ENCODE peak calls at places on chromosomes 13 and 19, in seven cellular contexts. G, W, P, Y, V, L and U are unnamed samples.

GRCh38 chr19:27744926-27745844 is 1467.8 kb downstream of the UQCRFS1 start:
- DNase-seq in P (peak), W (peak), L (no peak), V (no peak), Y (no peak), G (no peak), U (no peak)

GRCh38 chr19:50492303-50493052 is 15.8 kb upstream of the GARIN5A start:
- DNase-seq in Y (no peak), L (peak), G (no peak), P (no peak), W (no peak), V (no peak), U (no peak)

GRCh38 chr13:97224544-97225324 is 2.6 kb downstream of the MBNL2 start:
- DNase-seq in V (no peak), Y (no peak), P (no peak), W (peak), L (peak), G (no peak), U (no peak)

GRCh38 chr13:27406178-27406939 is 18.1 kb upstream of the GTF3A start:
- DNase-seq in V (no peak), L (peak), G (peak), P (no peak), W (peak), Y (no peak), U (no peak)

GRCh38 chr13:23325191-23325590 is 108.3 kb downstream of the SACS start:
- DNase-seq in L (no peak), P (no peak), W (no peak), G (no peak), V (no peak), Y (no peak), U (no peak)

GRCh38 chr19:56155124-56155687 is 14.1 kb downstream of the ZNF444 start:
- DNase-seq in P (no peak), V (no peak), G (no peak), L (no peak), Y (no peak), W (no peak), U (no peak)

GRCh38 chr13:84616864-84617263 is 734.6 kb upstream of the SLITRK1 start:
- DNase-seq in G (no peak), Y (no peak), V (no peak), W (no peak), P (no peak), L (no peak), U (no peak)

GRCh38 chr13:35484384-35484783 is 7.9 kb upstream of the MAB21L1 start:
- DNase-seq in Y (no peak), P (no peak), G (no peak), V (no peak), W (no peak), L (no peak), U (no peak)

GRCh38 chr19:5045956-5046338 is 77.0 kb downstream of the KDM4B start:
- DNase-seq in G (no peak), L (no peak), Y (no peak), V (no peak), W (no peak), P (no peak), U (no peak)

GRCh38 chr19:47643281-47643680 is 34.3 kb downstream of the BICRA start:
- DNase-seq in P (no peak), W (no peak), G (no peak), Y (no peak), L (no peak), V (no peak), U (no peak)

GRCh38 chr13:59157181-59157580 is 1006.5 kb downstream of the DIAPH3 start:
- DNase-seq in L (no peak), G (no peak), V (no peak), P (no peak), W (no peak), Y (no peak), U (no peak)

GRCh38 chr13:28468520-28468915 is 26.4 kb downstream of the FLT1 start:
- DNase-seq in Y (no peak), G (no peak), W (no peak), V (no peak), P (no peak), L (no peak), U (no peak)

GRCh38 chr19:15072930-15073647 is 8.9 kb upstream of the OR1I1 start:
- DNase-seq in G (no peak), Y (no peak), L (peak), P (no peak), W (peak), V (no peak), U (no peak)

GRCh38 chr13:113860579-113861432 is 3.1 kb downstream of the GAS6 start:
- DNase-seq in L (peak), W (no peak), Y (no peak), P (no peak), V (no peak), G (no peak), U (no peak)

GRCh38 chr13:51626749-51627148 is 42.5 kb downstream of the WDFY2 start:
- DNase-seq in P (no peak), V (no peak), Y (no peak), G (no peak), L (no peak), W (peak), U (no peak)

GRCh38 chr19:27733551-27734266 is 1479.2 kb downstream of the UQCRFS1 start:
- DNase-seq in V (no peak), L (no peak), Y (no peak), P (no peak), G (no peak), W (no peak), U (no peak)

GRCh38 chr19:3823345-3823704 is 37.1 kb upstream of the MATK start:
- DNase-seq in L (no peak), V (no peak), Y (no peak), G (no peak), W (no peak), P (no peak), U (no peak)

GRCh38 chr13:52405369-52405766 is 604 bp downstream of the THSD1 start:
- DNase-seq in W (no peak), Y (no peak), P (no peak), L (no peak), V (no peak), G (no peak), U (no peak)

GRCh38 chr13:33615436-33615835 is 202.5 kb upstream of the RFC3 start:
- DNase-seq in V (no peak), W (no peak), Y (no peak), G (no peak), P (no peak), L (no peak), U (no peak)

GRCh38 chr13:99312493-99312883 is 5.3 kb upstream of the GPR183 start:
- DNase-seq in G (no peak), P (peak), V (peak), L (no peak), W (peak), Y (peak), U (no peak)

GRCh38 chr19:35055715-35056179 is 14.2 kb downstream of the HPN start:
- DNase-seq in W (no peak), G (peak), V (no peak), Y (no peak), L (peak), P (no peak), U (no peak)

GRCh38 chr19:6033744-6034264 is 55.9 kb upstream of the RANBP3 start:
- DNase-seq in Y (no peak), W (no peak), P (no peak), L (no peak), V (no peak), G (no peak), U (no peak)

GRCh38 chr19:15330801-15331418 is 1.4 kb downstream of the BRD4 start:
- DNase-seq in V (peak), Y (peak), W (peak), P (no peak), L (peak), G (peak), U (peak)

GRCh38 chr13:76812206-76812882 is 73.9 kb downstream of the KCTD12 start:
- DNase-seq in V (no peak), Y (no peak), P (peak), G (no peak), W (no peak), L (no peak), U (no peak)

GRCh38 chr19:49533551-49534488 is 6.0 kb downstream of the RCN3 start:
- DNase-seq in P (no peak), W (peak), V (no peak), Y (peak), L (peak), G (peak), U (no peak)

GRCh38 chr19:5155586-5156210 is 184.9 kb downstream of the PTPRS start:
- DNase-seq in L (no peak), Y (no peak), P (no peak), W (no peak), G (no peak), V (no peak), U (no peak)

GRCh38 chr19:18464646-18465045 is 26.7 kb upstream of the ISYNA1 start:
- DNase-seq in Y (peak), G (no peak), P (peak), L (peak), W (peak), V (peak), U (peak)

GRCh38 chr19:15464394-15465385 is at the start of gene RASAL3:
- DNase-seq in Y (no peak), W (no peak), G (peak), L (no peak), P (no peak), V (no peak), U (no peak)

GRCh38 chr13:50843256-50844043 is at the start of gene DLEU7:
- DNase-seq in P (no peak), V (no peak), G (no peak), L (no peak), Y (no peak), W (no peak), U (no peak)

GRCh38 chr13:23979361-23980159 is 82.3 kb upstream of the C1QTNF9B start:
- DNase-seq in Y (peak), V (peak), L (peak), G (no peak), W (peak), P (peak), U (peak)

GRCh38 chr13:99285432-99286182 is 21.6 kb downstream of the GPR183 start:
- DNase-seq in L (no peak), V (no peak), G (no peak), Y (no peak), W (no peak), P (no peak), U (no peak)

GRCh38 chr19:40609561-40610395 is 8.6 kb downstream of the LTBP4 start:
- DNase-seq in W (peak), L (no peak), P (no peak), Y (peak), V (no peak), G (peak), U (no peak)

GRCh38 chr19:13492128-13492527 is 14.2 kb downstream of the CACNA1A start:
- DNase-seq in Y (no peak), P (peak), G (no peak), L (peak), W (peak), V (no peak), U (peak)

GRCh38 chr19:42271861-42272534 is 2.9 kb downstream of the CIC start:
- DNase-seq in P (no peak), G (no peak), L (no peak), W (no peak), Y (no peak), V (no peak), U (no peak)